ENCODE peak calls at places on chromosomes 7 and 10, in five cellular contexts. E is HepG2, W is SK-N-SH, C is GM12878, S is K562. U is an unnamed sample.

GRCh38 chr7:155998766-155999630 is 186.7 kb upstream of the SHH start:
- DNase-seq in E (no peak), W (no peak), C (no peak), S (no peak), U (no peak)

GRCh38 chr7:33554046-33554445 is 351.3 kb upstream of the BMPER start:
- DNase-seq in E (no peak), W (no peak), C (no peak), S (no peak), U (no peak)

GRCh38 chr7:116455009-116455408 is 44.5 kb upstream of the CAV2 start:
- DNase-seq in E (no peak), W (no peak), C (no peak), S (no peak), U (no peak)

GRCh38 chr7:157150825-157151412 is 12.2 kb downstream of the UBE3C start:
- DNase-seq in E (peak), W (peak), C (no peak), S (peak), U (no peak)

GRCh38 chr7:126803060-126803665 is 449.6 kb downstream of the GRM8 start:
- DNase-seq in E (peak), W (peak), C (peak), S (peak), U (peak)

GRCh38 chr7:107538001-107538400 is 25.7 kb downstream of the COG5 start:
- DNase-seq in E (no peak), W (no peak), C (no peak), S (no peak), U (no peak)

GRCh38 chr7:11831727-11832495 is at the start of gene THSD7A:
- DNase-seq in E (peak), W (peak), C (no peak), S (no peak), U (peak)

GRCh38 chr10:26931223-26931622 is 70.5 kb upstream of the ABI1 start:
- DNase-seq in E (peak), W (no peak), C (no peak), S (peak), U (no peak)

GRCh38 chr7:29365423-29365822 is 170.8 kb downstream of the CHN2 start:
- DNase-seq in E (no peak), W (no peak), C (no peak), S (no peak), U (no peak)

GRCh38 chr7:30815016-30815854 is 44.0 kb downstream of the MINDY4 start:
- DNase-seq in E (no peak), W (no peak), C (no peak), S (no peak), U (no peak)

GRCh38 chr10:49781247-49781646 is 19.1 kb upstream of the OGDHL start:
- DNase-seq in E (no peak), W (no peak), C (no peak), S (no peak), U (no peak)

GRCh38 chr10:97196213-97197029 is 10.7 kb upstream of the SLIT1 start:
- DNase-seq in E (peak), W (peak), C (no peak), S (peak), U (peak)

GRCh38 chr7:132343196-132343595 is 233.1 kb downstream of the PLXNA4 start:
- DNase-seq in E (no peak), W (no peak), C (no peak), S (no peak), U (no peak)

GRCh38 chr10:11036424-11037011 is 18.8 kb downstream of the CELF2 start:
- DNase-seq in E (peak), W (peak), C (no peak), S (peak), U (no peak)

GRCh38 chr7:30965883-30966282 is 2.1 kb downstream of the GHRHR start:
- DNase-seq in E (no peak), W (no peak), C (no peak), S (no peak), U (no peak)

GRCh38 chr7:1548438-1548831 is 7.6 kb downstream of the TMEM184A start:
- DNase-seq in E (no peak), W (no peak), C (no peak), S (peak), U (peak)

GRCh38 chr10:118915161-118915560 is 114.4 kb upstream of the NANOS1 start:
- DNase-seq in E (no peak), W (no peak), C (no peak), S (no peak), U (no peak)

GRCh38 chr7:137476937-137477336 is 133.4 kb upstream of the PTN start:
- DNase-seq in E (no peak), W (no peak), C (no peak), S (no peak), U (no peak)

GRCh38 chr7:122343986-122344620 is 39.6 kb upstream of the FEZF1 start:
- DNase-seq in E (no peak), W (no peak), C (no peak), S (no peak), U (no peak)

GRCh38 chr10:131975796-131976195 is 5.9 kb downstream of the BNIP3 start:
- DNase-seq in E (no peak), W (no peak), C (no peak), S (no peak), U (no peak)

GRCh38 chr7:43513236-43513635 is 69.7 kb upstream of the STK17A start:
- DNase-seq in E (no peak), W (no peak), C (no peak), S (no peak), U (no peak)

GRCh38 chr7:5228066-5228465 is 38.0 kb downstream of the WIPI2 start:
- DNase-seq in E (no peak), W (no peak), C (no peak), S (no peak), U (no peak)

GRCh38 chr7:120332433-120332832 is 59.5 kb downstream of the KCND2 start:
- DNase-seq in E (no peak), W (no peak), C (no peak), S (no peak), U (no peak)

GRCh38 chr7:29119538-29119937 is 26.8 kb downstream of the CPVL start:
- DNase-seq in E (no peak), W (no peak), C (no peak), S (no peak), U (no peak)

GRCh38 chr10:11687357-11687771 is 54.8 kb upstream of the ECHDC3 start:
- DNase-seq in E (no peak), W (no peak), C (no peak), S (peak), U (no peak)

GRCh38 chr10:29026802-29027201 is 262.1 kb upstream of the LYZL1 start:
- DNase-seq in E (no peak), W (no peak), C (no peak), S (no peak), U (no peak)

GRCh38 chr10:127055263-127055662 is 141.1 kb downstream of the INSYN2A start:
- DNase-seq in E (no peak), W (no peak), C (no peak), S (no peak), U (no peak)

GRCh38 chr7:2912684-2913439 is 68.8 kb upstream of the GNA12 start:
- DNase-seq in E (no peak), W (no peak), C (no peak), S (no peak), U (no peak)

GRCh38 chr10:110918633-110919348 is at the start of gene BBIP1:
- DNase-seq in E (peak), W (peak), C (peak), S (no peak), U (peak)

DNA sequence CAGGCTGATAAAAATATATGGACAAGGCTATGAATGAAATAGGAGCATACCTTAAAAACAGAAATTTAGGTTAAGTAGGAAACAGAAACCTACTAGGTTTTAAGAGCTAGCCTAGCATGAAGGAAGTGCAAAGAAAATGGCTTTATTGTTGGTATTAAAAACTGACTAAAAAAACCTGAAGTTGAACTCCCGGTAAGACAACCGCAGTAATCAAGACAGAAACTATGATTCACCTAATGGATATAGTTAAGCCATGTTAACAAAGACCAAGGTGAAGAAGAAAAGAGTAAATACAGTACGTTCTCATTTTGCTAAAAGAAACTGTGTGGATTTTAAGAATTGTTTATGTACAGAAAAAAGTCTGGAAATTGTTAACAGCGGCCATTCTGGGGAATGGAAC is 2.5 kb downstream of the RTKN2 start:
- DNase-seq in E (no peak), W (no peak), C (no peak), S (no peak), U (no peak)
- H3K4me3 ChIP-seq in E (no peak), W (no peak), C (no peak), S (no peak), U (no peak)

GRCh38 chr10:86770412-86770960 is 14.1 kb downstream of the BMPR1A start:
- DNase-seq in E (no peak), W (no peak), C (no peak), S (peak), U (no peak)
- TF ChIP-seq GABPA in E (no peak), W (no peak), C (no peak), S (no peak), U (no peak)

GRCh38 chr10:43482319-43483078 is 45.6 kb downstream of the ZNF487 start:
- DNase-seq in E (no peak), W (no peak), C (no peak), S (no peak), U (no peak)

DNA sequence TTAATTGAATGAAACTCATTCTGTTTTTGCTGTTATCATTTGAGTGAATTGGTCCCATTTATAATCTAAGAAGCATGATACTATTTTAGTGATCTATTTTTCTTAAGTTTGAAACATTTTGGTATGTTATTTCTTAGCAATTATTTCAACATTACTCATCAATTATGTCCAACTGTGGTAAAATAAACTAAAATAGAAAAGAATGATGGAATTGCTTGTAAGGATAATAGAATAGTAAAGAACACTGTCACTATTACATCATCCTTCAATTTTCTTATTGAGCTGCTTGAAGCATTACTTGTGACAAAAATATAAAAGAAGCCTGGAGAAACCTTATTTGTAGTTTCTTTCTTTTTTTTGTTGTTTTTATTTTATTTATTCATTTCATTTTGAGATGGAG is 42.4 kb downstream of the ZNF487 start:
- DNase-seq in E (no peak), W (no peak), C (no peak), S (no peak), U (no peak)
- TF ChIP-seq REST in E (no peak), W (no peak), C (no peak), S (no peak), U (no peak)

DNA sequence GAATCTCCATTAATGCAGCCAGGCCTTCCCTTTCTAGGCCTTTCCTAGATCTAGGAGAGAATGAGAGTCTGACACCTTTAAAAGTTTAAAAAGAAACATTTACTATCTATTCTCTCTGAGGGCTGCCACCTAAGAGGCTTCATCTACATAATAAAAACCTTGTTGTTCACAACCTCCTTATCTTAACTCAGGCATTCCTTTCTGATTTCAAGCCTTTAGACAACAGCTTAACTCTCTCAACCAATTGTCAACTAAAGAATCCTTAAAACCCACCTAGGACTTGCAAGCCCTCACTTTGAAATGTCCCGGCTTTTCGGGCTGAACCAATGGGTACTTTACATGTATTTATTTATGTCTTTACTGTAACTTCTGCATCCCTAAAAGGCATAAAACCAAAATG is 64.3 kb upstream of the RET start:
- DNase-seq in E (no peak), W (no peak), C (no peak), S (no peak), U (no peak)
- H3K4me3 ChIP-seq in E (no peak), W (no peak), C (no peak), S (no peak), U (no peak)

U was measured in HL-60.